ENCODE peak calls at places on chromosome 11, in seven cellular contexts. One of them, this sample, is unnamed.

GRCh38 chr11:75325713-75326438 is 25.6 kb downstream of the ARRB1 start:
- DNase-seq in kidney glomerular epithelial cell: peak
- DNase-seq in stimulated activated CD4-positive, alpha-beta T cell treated with anti-CD3 and anti-CD28 coated beads, Interleukin-1b, Interleukin-23, amount 100 ng/mL, for 24 hours: no peak
- DNase-seq in activated T-helper 1 cell treated with anti-CD3 and anti-CD28 coated beads, Interleukin-12 subunit alpha, Interleukin-12 subunit beta, Interleukin-2, Interleukin-4 antibody, amounts not matched to agents 30 ng/mL and 10 ng/mL and 1 ng/mL, durations not matched to agents 14 hours and 24 hours and 36 hours: no peak
- DNase-seq in activated naive CD4-positive, alpha-beta T cell treated with anti-CD3 and anti-CD28 coated beads, Interleukin-2, amount 50 U/mL, for 72 hours: peak
- DNase-seq in hepatic stellate cell: peak
- DNase-seq in activated CD4-positive, CD25-positive, alpha-beta regulatory T cell treated with anti-CD3 and anti-CD28 coated beads, Interleukin-2, amount 50 U/mL, for 16 hours: no peak
- DNase-seq in this sample: no peak

GRCh38 chr11:45226901-45227300 is 59.2 kb downstream of the SYT13 start:
- DNase-seq in stimulated activated CD4-positive, alpha-beta T cell treated with anti-CD3 and anti-CD28 coated beads, Interleukin-1b, Interleukin-23, amount 100 ng/mL, for 24 hours: no peak
- DNase-seq in kidney glomerular epithelial cell: no peak
- DNase-seq in activated T-helper 1 cell treated with anti-CD3 and anti-CD28 coated beads, Interleukin-12 subunit alpha, Interleukin-12 subunit beta, Interleukin-2, Interleukin-4 antibody, amounts not matched to agents 30 ng/mL and 10 ng/mL and 1 ng/mL, durations not matched to agents 14 hours and 24 hours and 36 hours: no peak
- DNase-seq in activated CD4-positive, CD25-positive, alpha-beta regulatory T cell treated with anti-CD3 and anti-CD28 coated beads, Interleukin-2, amount 50 U/mL, for 16 hours: no peak
- DNase-seq in hepatic stellate cell: no peak
- DNase-seq in activated naive CD4-positive, alpha-beta T cell treated with anti-CD3 and anti-CD28 coated beads, Interleukin-2, amount 50 U/mL, for 72 hours: no peak
- DNase-seq in this sample: no peak

GRCh38 chr11:56968524-56968923 is 20.2 kb upstream of the OR5AK2 start:
- DNase-seq in stimulated activated CD4-positive, alpha-beta T cell treated with anti-CD3 and anti-CD28 coated beads, Interleukin-1b, Interleukin-23, amount 100 ng/mL, for 24 hours: no peak
- DNase-seq in activated CD4-positive, CD25-positive, alpha-beta regulatory T cell treated with anti-CD3 and anti-CD28 coated beads, Interleukin-2, amount 50 U/mL, for 16 hours: no peak
- DNase-seq in activated T-helper 1 cell treated with anti-CD3 and anti-CD28 coated beads, Interleukin-12 subunit alpha, Interleukin-12 subunit beta, Interleukin-2, Interleukin-4 antibody, amounts not matched to agents 30 ng/mL and 10 ng/mL and 1 ng/mL, durations not matched to agents 14 hours and 24 hours and 36 hours: no peak
- DNase-seq in kidney glomerular epithelial cell: no peak
- DNase-seq in hepatic stellate cell: no peak
- DNase-seq in activated naive CD4-positive, alpha-beta T cell treated with anti-CD3 and anti-CD28 coated beads, Interleukin-2, amount 50 U/mL, for 72 hours: no peak
- DNase-seq in this sample: no peak

GRCh38 chr11:43393765-43394355 is 35.1 kb downstream of the TTC17 start:
- DNase-seq in activated naive CD4-positive, alpha-beta T cell treated with anti-CD3 and anti-CD28 coated beads, Interleukin-2, amount 50 U/mL, for 72 hours: no peak
- DNase-seq in activated CD4-positive, CD25-positive, alpha-beta regulatory T cell treated with anti-CD3 and anti-CD28 coated beads, Interleukin-2, amount 50 U/mL, for 16 hours: no peak
- DNase-seq in hepatic stellate cell: no peak
- DNase-seq in stimulated activated CD4-positive, alpha-beta T cell treated with anti-CD3 and anti-CD28 coated beads, Interleukin-1b, Interleukin-23, amount 100 ng/mL, for 24 hours: no peak
- DNase-seq in kidney glomerular epithelial cell: no peak
- DNase-seq in activated T-helper 1 cell treated with anti-CD3 and anti-CD28 coated beads, Interleukin-12 subunit alpha, Interleukin-12 subunit beta, Interleukin-2, Interleukin-4 antibody, amounts not matched to agents 30 ng/mL and 10 ng/mL and 1 ng/mL, durations not matched to agents 14 hours and 24 hours and 36 hours: no peak
- DNase-seq in this sample: no peak

GRCh38 chr11:65298655-65299179 is 15.9 kb upstream of the CDC42EP2 start:
- DNase-seq in kidney glomerular epithelial cell: no peak
- DNase-seq in stimulated activated CD4-positive, alpha-beta T cell treated with anti-CD3 and anti-CD28 coated beads, Interleukin-1b, Interleukin-23, amount 100 ng/mL, for 24 hours: no peak
- DNase-seq in activated naive CD4-positive, alpha-beta T cell treated with anti-CD3 and anti-CD28 coated beads, Interleukin-2, amount 50 U/mL, for 72 hours: no peak
- DNase-seq in activated CD4-positive, CD25-positive, alpha-beta regulatory T cell treated with anti-CD3 and anti-CD28 coated beads, Interleukin-2, amount 50 U/mL, for 16 hours: no peak
- DNase-seq in hepatic stellate cell: peak
- DNase-seq in activated T-helper 1 cell treated with anti-CD3 and anti-CD28 coated beads, Interleukin-12 subunit alpha, Interleukin-12 subunit beta, Interleukin-2, Interleukin-4 antibody, amounts not matched to agents 30 ng/mL and 10 ng/mL and 1 ng/mL, durations not matched to agents 14 hours and 24 hours and 36 hours: no peak
- DNase-seq in this sample: no peak

GRCh38 chr11:35304393-35304790 is 115.0 kb downstream of the SLC1A2 start:
- DNase-seq in hepatic stellate cell: peak
- DNase-seq in activated CD4-positive, CD25-positive, alpha-beta regulatory T cell treated with anti-CD3 and anti-CD28 coated beads, Interleukin-2, amount 50 U/mL, for 16 hours: no peak
- DNase-seq in stimulated activated CD4-positive, alpha-beta T cell treated with anti-CD3 and anti-CD28 coated beads, Interleukin-1b, Interleukin-23, amount 100 ng/mL, for 24 hours: no peak
- DNase-seq in activated naive CD4-positive, alpha-beta T cell treated with anti-CD3 and anti-CD28 coated beads, Interleukin-2, amount 50 U/mL, for 72 hours: no peak
- DNase-seq in kidney glomerular epithelial cell: peak
- DNase-seq in activated T-helper 1 cell treated with anti-CD3 and anti-CD28 coated beads, Interleukin-12 subunit alpha, Interleukin-12 subunit beta, Interleukin-2, Interleukin-4 antibody, amounts not matched to agents 30 ng/mL and 10 ng/mL and 1 ng/mL, durations not matched to agents 14 hours and 24 hours and 36 hours: no peak
- DNase-seq in this sample: no peak

GRCh38 chr11:11125618-11126017 is 227.4 kb downstream of the CSNK2A3 start:
- DNase-seq in activated naive CD4-positive, alpha-beta T cell treated with anti-CD3 and anti-CD28 coated beads, Interleukin-2, amount 50 U/mL, for 72 hours: no peak
- DNase-seq in stimulated activated CD4-positive, alpha-beta T cell treated with anti-CD3 and anti-CD28 coated beads, Interleukin-1b, Interleukin-23, amount 100 ng/mL, for 24 hours: no peak
- DNase-seq in kidney glomerular epithelial cell: no peak
- DNase-seq in activated CD4-positive, CD25-positive, alpha-beta regulatory T cell treated with anti-CD3 and anti-CD28 coated beads, Interleukin-2, amount 50 U/mL, for 16 hours: no peak
- DNase-seq in activated T-helper 1 cell treated with anti-CD3 and anti-CD28 coated beads, Interleukin-12 subunit alpha, Interleukin-12 subunit beta, Interleukin-2, Interleukin-4 antibody, amounts not matched to agents 30 ng/mL and 10 ng/mL and 1 ng/mL, durations not matched to agents 14 hours and 24 hours and 36 hours: no peak
- DNase-seq in hepatic stellate cell: no peak
- DNase-seq in this sample: no peak

GRCh38 chr11:111909378-111909777 is 2.2 kb downstream of the CRYAB start:
- DNase-seq in kidney glomerular epithelial cell: no peak
- DNase-seq in activated naive CD4-positive, alpha-beta T cell treated with anti-CD3 and anti-CD28 coated beads, Interleukin-2, amount 50 U/mL, for 72 hours: no peak
- DNase-seq in activated CD4-positive, CD25-positive, alpha-beta regulatory T cell treated with anti-CD3 and anti-CD28 coated beads, Interleukin-2, amount 50 U/mL, for 16 hours: no peak
- DNase-seq in hepatic stellate cell: no peak
- DNase-seq in activated T-helper 1 cell treated with anti-CD3 and anti-CD28 coated beads, Interleukin-12 subunit alpha, Interleukin-12 subunit beta, Interleukin-2, Interleukin-4 antibody, amounts not matched to agents 30 ng/mL and 10 ng/mL and 1 ng/mL, durations not matched to agents 14 hours and 24 hours and 36 hours: no peak
- DNase-seq in stimulated activated CD4-positive, alpha-beta T cell treated with anti-CD3 and anti-CD28 coated beads, Interleukin-1b, Interleukin-23, amount 100 ng/mL, for 24 hours: no peak
- DNase-seq in this sample: no peak

GRCh38 chr11:1283906-1284305 is 25.5 kb downstream of the TOLLIP start:
- DNase-seq in hepatic stellate cell: no peak
- DNase-seq in activated naive CD4-positive, alpha-beta T cell treated with anti-CD3 and anti-CD28 coated beads, Interleukin-2, amount 50 U/mL, for 72 hours: no peak
- DNase-seq in activated CD4-positive, CD25-positive, alpha-beta regulatory T cell treated with anti-CD3 and anti-CD28 coated beads, Interleukin-2, amount 50 U/mL, for 16 hours: no peak
- DNase-seq in activated T-helper 1 cell treated with anti-CD3 and anti-CD28 coated beads, Interleukin-12 subunit alpha, Interleukin-12 subunit beta, Interleukin-2, Interleukin-4 antibody, amounts not matched to agents 30 ng/mL and 10 ng/mL and 1 ng/mL, durations not matched to agents 14 hours and 24 hours and 36 hours: no peak
- DNase-seq in kidney glomerular epithelial cell: no peak
- DNase-seq in stimulated activated CD4-positive, alpha-beta T cell treated with anti-CD3 and anti-CD28 coated beads, Interleukin-1b, Interleukin-23, amount 100 ng/mL, for 24 hours: no peak
- DNase-seq in this sample: no peak

GRCh38 chr11:126704144-126704543 is 296.4 kb downstream of the KIRREL3 start:
- DNase-seq in hepatic stellate cell: no peak
- DNase-seq in activated CD4-positive, CD25-positive, alpha-beta regulatory T cell treated with anti-CD3 and anti-CD28 coated beads, Interleukin-2, amount 50 U/mL, for 16 hours: no peak
- DNase-seq in activated naive CD4-positive, alpha-beta T cell treated with anti-CD3 and anti-CD28 coated beads, Interleukin-2, amount 50 U/mL, for 72 hours: no peak
- DNase-seq in stimulated activated CD4-positive, alpha-beta T cell treated with anti-CD3 and anti-CD28 coated beads, Interleukin-1b, Interleukin-23, amount 100 ng/mL, for 24 hours: no peak
- DNase-seq in kidney glomerular epithelial cell: no peak
- DNase-seq in activated T-helper 1 cell treated with anti-CD3 and anti-CD28 coated beads, Interleukin-12 subunit alpha, Interleukin-12 subunit beta, Interleukin-2, Interleukin-4 antibody, amounts not matched to agents 30 ng/mL and 10 ng/mL and 1 ng/mL, durations not matched to agents 14 hours and 24 hours and 36 hours: no peak
- DNase-seq in this sample: no peak

This sample was measured in effector memory CD8-positive, alpha-beta T cell.